ENCODE peak calls at places on chromosomes 7 and 10, in four cellular contexts. Y is tibial artery, I is HL-60, O is neural crest cell. D is an unnamed sample.

GRCh38 chr7:45691155-45691656 is 117.0 kb downstream of the ADCY1 start:
- DNase-seq in O (no peak), I (no peak), Y (no peak), D (no peak)

GRCh38 chr10:122864901-122865300 is 14.5 kb downstream of the FAM24B start:
- DNase-seq in O (no peak), I (no peak), Y (no peak), D (no peak)

GRCh38 chr7:148153611-148154010 is 437.0 kb upstream of the C7orf33 start:
- DNase-seq in O (no peak), I (no peak), Y (peak; percentile 19), D (peak; percentile 83)

GRCh38 chr7:22255342-22255741 is 101.6 kb downstream of the RAPGEF5 start:
- DNase-seq in O (no peak), I (no peak), Y (no peak), D (no peak)

GRCh38 chr10:100654835-100655759 is 90.3 kb upstream of the PAX2 start:
- DNase-seq in Y (no peak), I (no peak), O (no peak), D (peak; percentile 82)

GRCh38 chr10:36423821-36424248 is 701.6 kb upstream of the ANKRD30A start:
- DNase-seq in Y (no peak), O (no peak), I (no peak), D (no peak)

GRCh38 chr7:31099451-31100444 is 47.6 kb downstream of the ADCYAP1R1 start:
- DNase-seq in I (no peak), O (no peak), Y (no peak), D (no peak)

GRCh38 chr10:75723319-75723965 is 292.0 kb downstream of the LRMDA start:
- DNase-seq in I (no peak), Y (no peak), O (no peak), D (no peak)

GRCh38 chr10:69360485-69361302 is 56.0 kb downstream of the TACR2 start:
- DNase-seq in Y (peak; percentile 83), O (no peak), I (no peak), D (no peak)

GRCh38 chr10:70135684-70136083 is 3.1 kb upstream of the AIFM2 start:
- DNase-seq in O (no peak), I (no peak), Y (no peak), D (no peak)

GRCh38 chr7:92765725-92766124 is 70.6 kb downstream of the CDK6 start:
- DNase-seq in O (no peak), Y (no peak), I (no peak), D (no peak)

GRCh38 chr7:151745090-151745638 is 131.8 kb downstream of the PRKAG2 start:
- DNase-seq in O (no peak), I (peak; percentile 78), Y (peak; percentile 85), D (peak; percentile 92)

GRCh38 chr10:52387744-52388143 is 73.7 kb downstream of the DKK1 start:
- DNase-seq in Y (no peak), O (no peak), I (no peak), D (no peak)

GRCh38 chr10:132542086-132542775 is 4.6 kb downstream of the INPP5A start:
- DNase-seq in O (no peak), I (no peak), Y (peak; percentile 15), D (peak; percentile 66)

GRCh38 chr10:104072786-104073185 is 12.9 kb downstream of the COL17A1 start:
- DNase-seq in Y (no peak), O (no peak), I (no peak), D (no peak)

GRCh38 chr7:55104123-55104522 is 85.3 kb downstream of the EGFR start:
- DNase-seq in Y (peak; percentile 16), I (no peak), O (no peak), D (no peak)

GRCh38 chr7:66157060-66157459 is 42.4 kb downstream of the CRCP start:
- DNase-seq in O (no peak), I (no peak), Y (no peak), D (no peak)

GRCh38 chr7:134083766-134084487 is 43.2 kb upstream of the LRGUK start:
- DNase-seq in O (no peak), Y (no peak), I (no peak), D (no peak)

GRCh38 chr10:64070241-64070640 is 549.0 kb downstream of the REEP3 start:
- DNase-seq in I (no peak), O (no peak), Y (no peak), D (no peak)

GRCh38 chr7:36475011-36475342 is 85.3 kb downstream of the ANLN start:
- DNase-seq in O (no peak), I (no peak), Y (no peak), D (no peak)

DNA sequence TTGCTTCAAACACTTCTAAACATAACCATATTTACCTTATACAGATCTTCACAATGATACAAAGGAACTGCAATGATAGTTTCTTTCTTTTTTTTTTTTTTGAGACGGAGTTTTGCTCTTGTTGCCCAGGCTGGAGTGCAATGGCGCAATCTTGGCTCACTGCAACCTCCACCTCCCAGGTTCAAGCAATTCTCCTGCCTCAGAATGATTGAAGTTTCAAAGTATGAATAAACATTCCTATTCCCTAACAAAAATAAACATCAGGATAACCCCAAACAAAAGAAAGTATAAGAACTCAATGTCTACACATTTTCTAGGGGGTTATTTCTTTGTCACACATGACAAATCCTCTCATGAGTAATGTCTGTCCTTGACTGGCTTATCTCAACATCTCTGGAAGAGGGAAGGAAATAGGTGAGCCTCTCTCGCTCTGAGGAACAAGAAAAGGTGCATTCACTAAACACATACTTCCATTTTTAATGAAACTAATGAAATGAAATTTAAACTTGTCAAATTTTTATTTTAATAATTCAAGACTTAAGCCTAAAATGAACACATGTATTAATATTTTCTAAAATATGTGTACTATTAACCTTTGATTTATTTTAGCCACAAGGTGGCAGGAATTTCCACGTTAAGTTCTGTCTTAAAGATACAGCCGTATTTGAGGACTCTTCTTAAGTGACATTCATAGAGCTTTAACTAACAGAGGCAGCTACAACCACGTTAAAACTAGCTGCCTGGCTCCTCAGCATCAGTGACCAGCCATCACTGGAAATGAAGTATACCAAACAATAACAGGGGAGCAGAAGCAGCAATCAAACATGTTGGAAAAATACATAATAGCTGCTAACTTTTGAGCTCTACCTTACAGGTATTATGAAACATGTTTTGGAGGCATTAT is 58.3 kb downstream of the MALSU1 start:
- DNase-seq in O (no peak), Y (no peak), I (no peak), D (no peak)
- TF ChIP-seq CTCF in O (peak; percentile 67), Y (no peak), I (no peak), D (no peak)

GRCh38 chr7:18276380-18276779 is 219.2 kb upstream of the HDAC9 start:
- DNase-seq in O (no peak), I (no peak), Y (no peak), D (no peak)
- TF ChIP-seq CTCF in O (no peak), I (no peak), Y (no peak), D (no peak)

DNA sequence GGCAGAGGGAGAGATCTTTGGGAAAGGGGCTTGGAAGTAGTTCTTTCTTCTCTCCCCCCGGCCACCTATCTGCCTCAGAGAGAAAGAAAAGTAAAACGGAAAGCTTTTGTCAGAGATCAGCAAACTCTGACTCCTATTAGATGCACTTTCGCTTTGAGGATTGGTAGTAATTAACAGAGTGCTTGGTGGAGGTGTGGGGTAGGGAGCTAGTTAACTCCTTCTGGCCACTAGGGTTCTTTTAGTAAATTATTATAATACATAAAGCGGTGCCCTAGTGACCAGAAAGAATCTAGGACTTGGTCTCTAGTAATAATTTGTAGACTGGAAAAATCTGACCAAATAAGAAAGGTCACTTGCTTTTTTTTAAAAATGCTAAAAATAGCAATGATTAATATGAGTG is 54.6 kb downstream of the CPVL start:
- DNase-seq in I (no peak), Y (no peak), O (no peak), D (no peak)
- TF ChIP-seq CTCF in I (no peak), Y (no peak), O (peak; percentile 47), D (no peak)

DNA sequence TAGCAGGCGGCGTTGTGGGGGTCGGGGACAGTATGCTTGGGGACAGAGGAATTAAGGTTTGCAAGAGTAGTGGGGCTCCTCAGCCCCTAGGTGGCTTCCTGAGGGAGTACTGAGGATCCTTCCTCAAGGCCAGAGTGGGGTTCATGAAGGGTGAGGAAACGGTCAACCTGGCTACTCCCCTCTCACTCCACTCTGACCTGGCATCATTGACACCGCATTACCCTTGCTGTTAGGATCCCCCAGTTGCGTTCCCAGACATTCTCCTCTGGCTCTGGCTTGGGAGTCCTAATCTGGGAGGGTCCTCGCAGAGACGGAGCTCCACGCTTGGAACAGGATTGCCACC is 496 bp downstream of the EPHB6 start:
- DNase-seq in Y (no peak), O (no peak), I (no peak), D (no peak)
- TF ChIP-seq CTCF in Y (no peak), O (peak; percentile 29), I (no peak), D (no peak)

GRCh38 chr7:90518630-90519029 is 49.2 kb downstream of the PTTG1IP2 start:
- DNase-seq in I (no peak), Y (no peak), O (no peak), D (no peak)

GRCh38 chr7:90516257-90516656 is 46.8 kb downstream of the PTTG1IP2 start:
- DNase-seq in I (no peak), O (no peak), Y (no peak), D (no peak)

GRCh38 chr7:90520484-90520883 is 51.0 kb downstream of the PTTG1IP2 start:
- DNase-seq in I (no peak), Y (no peak), O (no peak), D (no peak)
- TF ChIP-seq CTCF in I (no peak), Y (no peak), O (peak; percentile 53), D (no peak)

GRCh38 chr7:155963356-155963755 is 151.1 kb upstream of the SHH start:
- DNase-seq in Y (no peak), O (no peak), I (no peak), D (no peak)

GRCh38 chr7:155965010-155965409 is 152.7 kb upstream of the SHH start:
- DNase-seq in Y (no peak), O (no peak), I (no peak), D (no peak)

GRCh38 chr7:155962968-155963300 is 150.7 kb upstream of the SHH start:
- DNase-seq in I (no peak), Y (no peak), O (no peak), D (no peak)

GRCh38 chr7:155963771-155964195 is 151.5 kb upstream of the SHH start:
- DNase-seq in Y (no peak), O (no peak), I (no peak), D (no peak)

DNA sequence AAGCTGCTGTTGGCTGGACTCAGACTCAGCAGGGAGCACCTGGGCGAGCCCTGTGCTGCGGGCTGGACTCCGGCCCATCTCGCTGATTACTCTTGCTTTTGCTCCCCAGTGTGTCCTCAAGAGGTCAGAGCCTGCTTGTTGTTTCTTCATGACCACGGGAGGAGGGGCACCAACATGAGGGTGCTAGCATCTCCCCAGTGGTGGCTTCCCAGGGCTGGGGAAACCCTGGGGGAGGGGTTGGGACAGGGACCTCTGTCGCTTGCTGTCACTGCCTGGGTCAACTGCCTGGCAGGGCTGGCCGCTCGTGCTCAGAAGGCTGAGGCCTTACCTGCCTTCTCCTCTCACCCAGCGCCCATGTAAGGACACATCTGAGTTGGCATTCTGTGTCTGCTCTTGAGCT is 152.3 kb upstream of the SHH start:
- DNase-seq in Y (no peak), O (no peak), I (no peak), D (no peak)
- TF ChIP-seq CTCF in Y (no peak), O (no peak), I (no peak), D (no peak)

GRCh38 chr7:70589010-70589409 is 542.9 kb upstream of the GALNT17 start:
- DNase-seq in I (no peak), Y (no peak), O (no peak), D (no peak)
- TF ChIP-seq CTCF in I (no peak), Y (no peak), O (no peak), D (no peak)

D was measured in kidney.